ENCODE peak calls at places on chromosomes 12 and 14, in eight cellular contexts. G is thoracic aorta, A is H7, K is left ventricle myocardium inferior, W is cardiac muscle cell, F is brain microvascular endothelial cell, C is spleen, H is body of pancreas. Y is an unnamed sample. For H3K36me3 and H3K27me3, the result is how much of the 10 kb centered on the place peaks cover.

GRCh38 chr14:51738754-51739153 is 87.0 kb downstream of the FRMD6 start:
- DNase-seq in C (no peak), A (peak), W (no peak), H (no peak), G (no peak), F (no peak), K (no peak), Y (no peak)

GRCh38 chr12:29278673-29279420 is 102.1 kb downstream of the ERGIC2 start:
- DNase-seq in K (no peak), G (no peak), C (no peak), H (no peak), F (peak), A (no peak), W (no peak), Y (no peak)

GRCh38 chr12:52428121-52428520 is 6.0 kb downstream of the KRT75 start:
- DNase-seq in K (no peak), H (no peak), G (no peak), C (peak), W (no peak), A (no peak), F (no peak), Y (no peak)

GRCh38 chr12:27777141-27777540 is 2.9 kb upstream of the KLHL42 start:
- DNase-seq in G (no peak), W (no peak), H (no peak), F (no peak), K (no peak), C (no peak), A (no peak), Y (no peak)

GRCh38 chr14:32050839-32051238 is 26.3 kb upstream of the ARHGAP5 start:
- DNase-seq in K (no peak), H (no peak), C (no peak), A (no peak), W (no peak), G (no peak), F (no peak), Y (no peak)

GRCh38 chr14:65042731-65043372 is 56.2 kb downstream of the FNTB start:
- DNase-seq in H (no peak), C (no peak), G (no peak), K (no peak), F (no peak), A (no peak), W (no peak), Y (no peak)

GRCh38 chr12:20950248-20950647 is 139.7 kb downstream of the SLCO1B3 start:
- DNase-seq in F (peak), A (peak), W (peak), K (no peak), H (no peak), G (no peak), C (no peak), Y (no peak)

GRCh38 chr14:70086685-70087379 is 101.9 kb downstream of the SLC8A3 start:
- DNase-seq in F (peak), G (no peak), K (no peak), W (peak), A (no peak), H (no peak), C (no peak), Y (no peak)

GRCh38 chr12:3644103-3644502 is 108.8 kb downstream of the CRACR2A start:
- DNase-seq in G (no peak), K (no peak), A (no peak), C (no peak), W (no peak), H (no peak), F (no peak), Y (no peak)

GRCh38 chr14:38221077-38221476 is 13.4 kb downstream of the SSTR1 start:
- DNase-seq in H (no peak), F (no peak), K (no peak), C (no peak), A (no peak), W (no peak), G (no peak), Y (no peak)

GRCh38 chr12:14907953-14908352 is 22.3 kb upstream of the MGP start:
- DNase-seq in A (no peak), H (no peak), F (no peak), W (no peak), C (no peak), K (no peak), G (no peak), Y (no peak)

GRCh38 chr12:112973016-112973711 is 5.2 kb upstream of the OAS2 start:
- DNase-seq in K (no peak), H (no peak), C (no peak), A (no peak), W (no peak), G (no peak), F (no peak), Y (no peak)

GRCh38 chr12:42332301-42332894 is 6.4 kb downstream of the PPHLN1 start:
- DNase-seq in W (peak), C (no peak), H (peak), F (peak), A (no peak), K (no peak), G (no peak), Y (no peak)

GRCh38 chr12:46919666-46920065 is 93.9 kb upstream of the SLC38A4 start:
- DNase-seq in H (no peak), G (no peak), C (no peak), F (no peak), W (no peak), K (no peak), A (no peak), Y (no peak)

GRCh38 chr12:30970559-30971202 is 44.1 kb downstream of the TSPAN11 start:
- DNase-seq in F (no peak), A (peak), G (no peak), K (peak), H (no peak), W (no peak), C (no peak), Y (no peak)

GRCh38 chr12:12486661-12487240 is 75.9 kb downstream of the DUSP16 start:
- DNase-seq in W (no peak), G (no peak), F (no peak), H (peak), A (no peak), C (no peak), K (no peak), Y (no peak)

GRCh38 chr12:72989458-72989947 is 717.3 kb downstream of the TRHDE start:
- DNase-seq in H (no peak), F (no peak), K (no peak), W (no peak), A (no peak), G (no peak), C (no peak), Y (no peak)

GRCh38 chr12:131980263-131980662 is 30.5 kb downstream of the EP400 start:
- DNase-seq in H (no peak), K (no peak), F (no peak), A (no peak), W (no peak), G (no peak), C (no peak), Y (no peak)

GRCh38 chr12:52082026-52082667 is 2.6 kb downstream of the SMIM41 start:
- DNase-seq in A (peak), K (peak), W (peak), C (no peak), F (no peak), G (no peak), H (peak), Y (no peak)

GRCh38 chr12:74980510-74980909 is 229.1 kb downstream of the KCNC2 start:
- DNase-seq in K (no peak), C (no peak), F (no peak), H (no peak), W (peak), G (no peak), A (no peak), Y (no peak)

GRCh38 chr14:100607611-100607956 is 20.4 kb upstream of the BEGAIN start:
- DNase-seq in A (peak), G (no peak), C (no peak), F (no peak), K (no peak), H (no peak), W (no peak), Y (no peak)

GRCh38 chr14:65302571-65303184 is 109.9 kb upstream of the FUT8 start:
- DNase-seq in K (no peak), C (no peak), G (no peak), F (no peak), A (no peak), W (no peak), H (peak), Y (no peak)

GRCh38 chr12:108734200-108734906 is 3.0 kb upstream of the CORO1C start:
- DNase-seq in A (no peak), H (peak), G (peak), W (no peak), F (peak), C (no peak), K (no peak), Y (no peak)

GRCh38 chr12:90954921-90955320 is at the start of gene CCER1:
- DNase-seq in F (no peak), C (peak), A (peak), K (no peak), G (no peak), H (no peak), W (no peak), Y (no peak)

GRCh38 chr14:54192610-54193009 is 204.2 kb upstream of the CDKN3 start:
- DNase-seq in G (no peak), H (no peak), K (no peak), C (no peak), A (no peak), F (no peak), W (no peak), Y (no peak)

GRCh38 chr12:52278530-52278929 is 4.1 kb downstream of the KRT86 start:
- DNase-seq in W (peak), F (no peak), H (no peak), A (no peak), K (no peak), C (no peak), G (no peak), Y (no peak)

GRCh38 chr14:54175298-54175942 is 218.8 kb upstream of the BMP4 start:
- DNase-seq in F (peak), G (peak), A (peak), H (peak), W (peak), K (no peak), C (no peak), Y (no peak)

GRCh38 chr14:94665121-94665520 is 52.9 kb downstream of the SERPINA3 start:
- DNase-seq in C (no peak), H (no peak), W (no peak), F (peak), A (no peak), K (no peak), G (no peak), Y (no peak)

GRCh38 chr12:108768591-108769500 is 37.5 kb upstream of the CORO1C start:
- DNase-seq in F (no peak), K (peak), W (peak), H (peak), C (peak), A (peak), G (no peak), Y (no peak)

GRCh38 chr14:65230287-65230728 is 128.0 kb upstream of the MAX start:
- DNase-seq in C (peak), H (peak), A (no peak), G (no peak), W (peak), K (peak), F (no peak), Y (no peak)

GRCh38 chr12:122355702-122356101 is 66.8 kb downstream of the CLIP1 start:
- DNase-seq in W (no peak), A (no peak), K (no peak), F (no peak), C (no peak), H (no peak), G (no peak), Y (no peak)

GRCh38 chr12:122354958-122355641 is 67.4 kb downstream of the CLIP1 start:
- DNase-seq in W (no peak), A (no peak), F (no peak), H (no peak), G (no peak), C (no peak), K (no peak), Y (no peak)

GRCh38 chr12:122350444-122350843 is 72.0 kb downstream of the CLIP1 start:
- DNase-seq in F (no peak), K (peak), G (peak), A (no peak), H (no peak), C (no peak), W (no peak), Y (no peak)

GRCh38 chr12:122349078-122349477 is 73.4 kb downstream of the CLIP1 start:
- DNase-seq in W (no peak), C (no peak), F (no peak), K (no peak), A (no peak), G (no peak), H (no peak), Y (no peak)

DNA sequence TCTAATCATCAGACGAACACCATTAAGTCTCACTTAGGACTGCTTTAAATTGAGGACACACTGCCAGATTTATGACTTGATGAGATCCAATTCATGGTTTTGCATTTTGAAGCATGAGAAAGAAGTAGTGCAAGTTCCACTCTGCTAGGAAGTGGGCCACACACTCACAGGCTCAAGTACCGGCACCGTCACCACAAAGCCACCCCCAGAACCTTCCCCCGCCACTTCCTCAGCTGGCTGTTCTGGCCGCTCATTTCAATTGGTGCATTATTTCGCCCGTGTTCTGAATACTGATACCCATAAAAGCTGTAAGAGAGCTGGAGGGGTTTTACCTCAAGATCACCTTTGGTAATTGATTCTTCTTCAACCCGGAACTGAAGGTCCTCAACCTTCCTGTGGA is 70.1 kb downstream of the CLIP1 start:
- DNase-seq in G (no peak), C (no peak), H (no peak), W (no peak), A (no peak), K (no peak), F (no peak), Y (no peak)
- H3K36me3 ChIP-seq in G (under half), C (under half), H (under half), W (under half), A (under half), K (half or more), F (under half), Y (under half)

DNA sequence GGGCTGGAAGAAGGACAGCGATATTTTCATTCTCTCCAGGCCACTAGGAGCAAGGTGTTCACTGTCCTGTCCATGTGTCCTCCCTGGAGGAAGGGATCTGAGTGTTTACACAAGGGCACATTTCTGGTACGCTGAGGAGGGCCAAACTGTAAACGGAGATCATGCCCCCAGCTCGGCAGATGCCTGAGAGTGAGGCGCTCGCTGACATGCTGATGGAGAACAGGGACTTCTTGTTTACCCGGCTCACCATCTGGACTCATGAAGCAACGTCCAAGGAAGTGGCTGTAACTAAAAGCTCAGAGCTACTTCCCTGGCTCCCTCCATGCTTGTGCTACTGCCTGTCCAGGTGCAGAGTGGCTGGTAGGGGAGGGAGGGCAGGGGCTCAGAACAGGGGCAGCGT is 43.4 kb upstream of the KCNA1 start:
- DNase-seq in C (no peak), F (no peak), H (no peak), G (no peak), K (no peak), W (no peak), A (no peak), Y (no peak)
- H3K27me3 ChIP-seq in C (under half), F (under half), H (under half), G (under half), K (half or more), W (under half), A (under half), Y (under half)

DNA sequence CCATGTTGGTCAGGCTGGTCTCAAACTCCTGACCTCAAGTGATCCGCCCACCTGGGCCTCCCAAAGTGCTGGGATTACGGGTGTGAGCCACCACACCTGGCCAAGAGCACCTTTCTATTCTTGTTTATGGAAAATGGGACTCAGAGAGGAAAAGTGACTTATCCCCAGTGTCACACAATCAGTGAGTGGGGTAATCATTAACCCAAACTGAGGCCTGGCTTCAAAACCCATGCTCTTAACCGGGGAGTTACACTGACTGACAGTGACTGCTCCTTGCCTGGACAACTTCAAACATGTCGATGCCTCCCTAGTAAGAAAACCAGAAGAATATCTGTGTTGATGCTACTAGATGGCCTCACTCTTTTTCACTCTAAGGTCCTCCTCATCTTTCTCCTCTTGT is 7.3 kb downstream of the CLEC7A start:
- DNase-seq in K (no peak), W (no peak), A (no peak), H (no peak), C (no peak), G (no peak), F (no peak), Y (no peak)
- H3K36me3 ChIP-seq in K (under half), W (under half), A (under half), H (under half), C (under half), G (under half), F (under half), Y (under half)

DNA sequence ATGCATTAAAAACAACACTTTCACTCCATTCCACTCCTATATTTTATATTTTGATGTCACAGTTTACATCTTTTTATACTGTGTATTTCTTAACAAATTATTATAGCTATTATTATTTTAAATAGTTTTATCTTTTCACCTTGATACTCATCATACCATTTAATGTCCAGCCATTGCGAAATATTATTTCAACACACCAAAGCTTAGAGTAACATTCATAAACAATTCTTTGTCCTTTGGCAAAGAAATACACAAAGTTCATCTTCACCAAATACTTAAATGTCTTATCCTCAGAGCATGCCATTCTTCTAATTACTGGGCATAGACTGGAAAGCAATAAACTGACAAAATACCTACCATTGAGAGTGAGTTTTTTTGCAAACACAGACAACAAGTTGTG is 1963.4 kb upstream of the FLRT2 start:
- DNase-seq in K (no peak), H (no peak), G (no peak), W (no peak), F (no peak), C (no peak), A (no peak), Y (no peak)
- H3K27me3 ChIP-seq in K (under half), H (under half), G (under half), W (under half), F (under half), C (under half), A (under half), Y (under half)

GRCh38 chr12:92442782-92443181 is 260.0 kb upstream of the PLEKHG7 start:
- DNase-seq in F (no peak), W (no peak), H (no peak), C (no peak), A (no peak), G (no peak), K (no peak), Y (no peak)
- H3K36me3 ChIP-seq in F (under half), W (under half), H (under half), C (under half), A (under half), G (under half), K (under half), Y (under half)

GRCh38 chr12:114400925-114401324 is 5.0 kb downstream of the TBX5 start:
- DNase-seq in H (no peak), G (no peak), F (no peak), C (no peak), W (peak), A (peak), K (peak), Y (no peak)

GRCh38 chr12:114397978-114398881 is 7.7 kb downstream of the TBX5 start:
- DNase-seq in H (no peak), K (no peak), W (no peak), C (no peak), G (no peak), F (no peak), A (peak), Y (no peak)

GRCh38 chr12:114400395-114400794 is 5.5 kb downstream of the TBX5 start:
- DNase-seq in H (no peak), C (no peak), A (peak), G (no peak), W (no peak), F (no peak), K (peak), Y (no peak)

GRCh38 chr12:114401346-114402320 is 4.3 kb downstream of the TBX5 start:
- DNase-seq in K (no peak), C (no peak), F (no peak), H (no peak), A (peak), W (no peak), G (no peak), Y (no peak)

GRCh38 chr12:114399664-114400211 is 6.2 kb downstream of the TBX5 start:
- DNase-seq in A (peak), C (no peak), H (no peak), W (no peak), G (no peak), F (no peak), K (no peak), Y (no peak)
- H3K27me3 ChIP-seq in A (half or more), C (half or more), H (under half), W (half or more), G (under half), F (half or more), K (half or more), Y (under half)

DNA sequence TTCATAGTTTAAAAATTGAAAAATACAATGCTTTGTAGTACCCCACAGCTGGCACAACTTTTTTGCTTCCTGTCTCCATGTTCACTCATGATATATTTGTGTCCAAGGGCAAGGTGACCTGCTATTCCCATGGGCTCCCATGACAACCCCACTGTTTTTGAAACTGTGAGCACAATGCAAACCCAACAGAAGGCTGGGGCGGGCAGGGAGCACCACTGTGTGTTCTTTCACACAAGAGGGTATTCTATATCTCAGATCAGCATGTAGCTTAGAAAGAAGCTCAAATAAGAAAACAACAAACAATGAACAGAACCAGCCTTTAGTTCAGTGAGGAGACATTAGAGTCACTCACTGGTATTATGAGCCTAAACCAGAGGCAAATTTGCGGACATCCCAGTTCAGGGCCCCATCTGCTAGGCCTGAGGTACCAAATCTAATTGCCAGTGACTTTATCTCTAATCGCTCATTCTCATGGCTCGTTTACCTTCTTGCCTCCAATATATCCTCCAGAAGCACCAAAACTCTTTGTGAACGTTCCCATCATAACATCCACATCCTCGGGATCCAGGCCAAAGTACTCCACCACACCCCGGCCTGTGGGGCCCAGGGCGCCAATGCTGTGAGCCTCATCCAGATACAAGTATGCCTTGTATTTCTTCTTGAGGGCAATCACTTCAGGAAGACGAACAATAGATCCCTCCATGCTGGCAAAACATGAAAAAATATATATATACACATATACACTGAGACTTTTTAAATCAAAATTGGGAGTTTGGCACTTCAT is 56.4 kb upstream of the ISM2 start:
- DNase-seq in A (no peak), F (no peak), C (no peak), H (no peak), G (no peak), W (no peak), K (no peak), Y (no peak)
- H3K36me3 ChIP-seq in A (under half), F (under half), C (under half), H (under half), G (under half), W (under half), K (half or more), Y (under half)

Y was measured in esophagus squamous epithelium.